ENCODE peak calls at places on chromosome 3, in nine cellular contexts. One of them, this sample, is unnamed.

GRCh38 chr3:11547498-11547897 is 96.2 kb downstream of the VGLL4 start:
- DNase-seq in HepG2: no peak
- DNase-seq in GM23248: peak; percentile 34
- DNase-seq in HCT116: no peak
- DNase-seq in IMR-90: no peak
- DNase-seq in neural progenitor cell: no peak
- DNase-seq in H9: no peak
- DNase-seq in endothelial cell of umbilical vein: no peak
- DNase-seq in astrocyte: no peak
- DNase-seq in this sample: no peak

GRCh38 chr3:12766541-12766940 is 7.5 kb upstream of the TMEM40 start:
- DNase-seq in HepG2: peak; percentile 57
- DNase-seq in GM23248: no peak
- DNase-seq in HCT116: no peak
- DNase-seq in IMR-90: peak; percentile 38
- DNase-seq in neural progenitor cell: no peak
- DNase-seq in H9: no peak
- DNase-seq in endothelial cell of umbilical vein: no peak
- DNase-seq in astrocyte: no peak
- DNase-seq in this sample: no peak

GRCh38 chr3:64451283-64452012 is 226.2 kb upstream of the PRICKLE2 start:
- DNase-seq in HepG2: no peak
- DNase-seq in GM23248: no peak
- DNase-seq in HCT116: no peak
- DNase-seq in IMR-90: no peak
- DNase-seq in neural progenitor cell: no peak
- DNase-seq in H9: no peak
- DNase-seq in endothelial cell of umbilical vein: no peak
- DNase-seq in astrocyte: no peak
- DNase-seq in this sample: no peak

GRCh38 chr3:25423780-25424179 is 4.3 kb upstream of the RARB start:
- DNase-seq in HepG2: no peak
- DNase-seq in GM23248: peak; percentile 73
- DNase-seq in HCT116: no peak
- DNase-seq in IMR-90: peak; percentile 44
- DNase-seq in neural progenitor cell: no peak
- DNase-seq in H9: no peak
- DNase-seq in endothelial cell of umbilical vein: no peak
- DNase-seq in astrocyte: peak; percentile 79
- DNase-seq in this sample: peak; percentile 84

GRCh38 chr3:189195302-189195701 is 23.5 kb downstream of the TPRG1 start:
- DNase-seq in HepG2: peak; percentile 11
- DNase-seq in GM23248: no peak
- DNase-seq in HCT116: no peak
- DNase-seq in IMR-90: no peak
- DNase-seq in neural progenitor cell: peak; percentile 21
- DNase-seq in H9: peak; percentile 39
- DNase-seq in endothelial cell of umbilical vein: no peak
- DNase-seq in astrocyte: peak; percentile 16
- DNase-seq in this sample: peak; percentile 19

GRCh38 chr3:193895409-193895808 is 240.5 kb upstream of the HES1 start:
- DNase-seq in HepG2: no peak
- DNase-seq in GM23248: no peak
- DNase-seq in HCT116: no peak
- DNase-seq in IMR-90: no peak
- DNase-seq in neural progenitor cell: no peak
- DNase-seq in H9: no peak
- DNase-seq in endothelial cell of umbilical vein: no peak
- DNase-seq in astrocyte: peak; percentile 8
- DNase-seq in this sample: peak; percentile 16

GRCh38 chr3:126850370-126851085 is 132.4 kb upstream of the PLXNA1 start:
- DNase-seq in HepG2: peak; percentile 85
- DNase-seq in GM23248: peak; percentile 49
- DNase-seq in HCT116: no peak
- DNase-seq in IMR-90: peak; percentile 78
- DNase-seq in neural progenitor cell: peak; percentile 94
- DNase-seq in H9: peak; percentile 91
- DNase-seq in endothelial cell of umbilical vein: no peak
- DNase-seq in astrocyte: peak; percentile 74
- DNase-seq in this sample: peak; percentile 57

GRCh38 chr3:146274833-146275232 is 23.9 kb upstream of the PLSCR4 start:
- DNase-seq in HepG2: no peak
- DNase-seq in GM23248: peak; percentile 89
- DNase-seq in HCT116: no peak
- DNase-seq in IMR-90: peak; percentile 98
- DNase-seq in neural progenitor cell: no peak
- DNase-seq in H9: no peak
- DNase-seq in endothelial cell of umbilical vein: peak; percentile 98
- DNase-seq in astrocyte: peak; percentile 91
- DNase-seq in this sample: peak; percentile 94

GRCh38 chr3:129614435-129614834 is 8.0 kb upstream of the PLXND1 start:
- DNase-seq in HepG2: no peak
- DNase-seq in GM23248: no peak
- DNase-seq in HCT116: no peak
- DNase-seq in IMR-90: no peak
- DNase-seq in neural progenitor cell: no peak
- DNase-seq in H9: no peak
- DNase-seq in endothelial cell of umbilical vein: no peak
- DNase-seq in astrocyte: no peak
- DNase-seq in this sample: no peak

GRCh38 chr3:30511524-30512278 is 94.7 kb upstream of the TGFBR2 start:
- DNase-seq in HepG2: peak; percentile 83
- DNase-seq in GM23248: peak; percentile 92
- DNase-seq in HCT116: no peak
- DNase-seq in IMR-90: peak; percentile 98
- DNase-seq in neural progenitor cell: no peak
- DNase-seq in H9: no peak
- DNase-seq in endothelial cell of umbilical vein: peak; percentile 64
- DNase-seq in astrocyte: peak; percentile 98
- DNase-seq in this sample: peak; percentile 99

GRCh38 chr3:108305484-108306172 is 9.3 kb downstream of the HHLA2 start:
- DNase-seq in HepG2: no peak
- DNase-seq in GM23248: peak; percentile 16
- DNase-seq in HCT116: peak; percentile 35
- DNase-seq in IMR-90: no peak
- DNase-seq in neural progenitor cell: no peak
- DNase-seq in H9: no peak
- DNase-seq in endothelial cell of umbilical vein: no peak
- DNase-seq in astrocyte: no peak
- DNase-seq in this sample: no peak

GRCh38 chr3:185402561-185402960 is 39.6 kb downstream of the MAP3K13 start:
- DNase-seq in HepG2: no peak
- DNase-seq in GM23248: peak; percentile 43
- DNase-seq in HCT116: no peak
- DNase-seq in IMR-90: peak; percentile 61
- DNase-seq in neural progenitor cell: peak; percentile 7
- DNase-seq in H9: no peak
- DNase-seq in endothelial cell of umbilical vein: no peak
- DNase-seq in astrocyte: peak; percentile 60
- DNase-seq in this sample: peak; percentile 65

GRCh38 chr3:182979103-182979697 is 1.1 kb downstream of the DCUN1D1 start:
- DNase-seq in HepG2: peak; percentile 39
- DNase-seq in GM23248: peak; percentile 50
- DNase-seq in HCT116: no peak
- DNase-seq in IMR-90: peak; percentile 11
- DNase-seq in neural progenitor cell: peak; percentile 30
- DNase-seq in H9: no peak
- DNase-seq in endothelial cell of umbilical vein: peak; percentile 34
- DNase-seq in astrocyte: peak; percentile 6
- DNase-seq in this sample: no peak

GRCh38 chr3:151925876-151926275 is 52.4 kb downstream of the SUCNR1 start:
- DNase-seq in HepG2: no peak
- DNase-seq in GM23248: peak; percentile 88
- DNase-seq in HCT116: no peak
- DNase-seq in IMR-90: peak; percentile 83
- DNase-seq in neural progenitor cell: peak; percentile 17
- DNase-seq in H9: no peak
- DNase-seq in endothelial cell of umbilical vein: peak; percentile 67
- DNase-seq in astrocyte: peak; percentile 93
- DNase-seq in this sample: peak; percentile 60

GRCh38 chr3:101637461-101637860 is 39.5 kb downstream of the ZBTB11 start:
- DNase-seq in HepG2: no peak
- DNase-seq in GM23248: no peak
- DNase-seq in HCT116: no peak
- DNase-seq in IMR-90: no peak
- DNase-seq in neural progenitor cell: no peak
- DNase-seq in H9: no peak
- DNase-seq in endothelial cell of umbilical vein: no peak
- DNase-seq in astrocyte: no peak
- DNase-seq in this sample: no peak
- H3K9ac ChIP-seq in HepG2: no peak overlapping the region
- H3K9ac ChIP-seq in GM23248: no peak overlapping the region
- H3K9ac ChIP-seq in HCT116: no peak overlapping the region
- H3K9ac ChIP-seq in IMR-90: no peak overlapping the region
- H3K9ac ChIP-seq in neural progenitor cell: no peak overlapping the region
- H3K9ac ChIP-seq in H9: no peak overlapping the region
- H3K9ac ChIP-seq in endothelial cell of umbilical vein: no peak overlapping the region
- H3K9ac ChIP-seq in astrocyte: no peak overlapping the region
- H3K9ac ChIP-seq in this sample: no peak overlapping the region

GRCh38 chr3:164341086-164341485 is 737.2 kb downstream of the SI start:
- DNase-seq in HepG2: no peak
- DNase-seq in GM23248: no peak
- DNase-seq in HCT116: no peak
- DNase-seq in IMR-90: no peak
- DNase-seq in neural progenitor cell: no peak
- DNase-seq in H9: no peak
- DNase-seq in endothelial cell of umbilical vein: no peak
- DNase-seq in astrocyte: no peak
- DNase-seq in this sample: no peak
- H2AFZ ChIP-seq in HepG2: no peak overlapping the region
- H2AFZ ChIP-seq in GM23248: no peak overlapping the region
- H2AFZ ChIP-seq in HCT116: no peak overlapping the region
- H2AFZ ChIP-seq in IMR-90: no peak overlapping the region
- H2AFZ ChIP-seq in neural progenitor cell: no peak overlapping the region
- H2AFZ ChIP-seq in H9: no peak overlapping the region
- H2AFZ ChIP-seq in endothelial cell of umbilical vein: no peak overlapping the region
- H2AFZ ChIP-seq in astrocyte: no peak overlapping the region
- H2AFZ ChIP-seq in this sample: no peak overlapping the region

GRCh38 chr3:57130426-57131209 is 34.5 kb downstream of the IL17RD start:
- DNase-seq in HepG2: no peak
- DNase-seq in GM23248: no peak
- DNase-seq in HCT116: no peak
- DNase-seq in IMR-90: no peak
- DNase-seq in neural progenitor cell: peak; percentile 97
- DNase-seq in H9: peak; percentile 100
- DNase-seq in endothelial cell of umbilical vein: no peak
- DNase-seq in astrocyte: no peak
- DNase-seq in this sample: no peak
- H3K9ac ChIP-seq in HepG2: no peak overlapping the region
- H3K9ac ChIP-seq in GM23248: no peak overlapping the region
- H3K9ac ChIP-seq in HCT116: no peak overlapping the region
- H3K9ac ChIP-seq in IMR-90: no peak overlapping the region
- H3K9ac ChIP-seq in neural progenitor cell: no peak overlapping the region
- H3K9ac ChIP-seq in H9: peak overlapping the region; percentile 33
- H3K9ac ChIP-seq in endothelial cell of umbilical vein: no peak overlapping the region
- H3K9ac ChIP-seq in astrocyte: no peak overlapping the region
- H3K9ac ChIP-seq in this sample: no peak overlapping the region

DNA sequence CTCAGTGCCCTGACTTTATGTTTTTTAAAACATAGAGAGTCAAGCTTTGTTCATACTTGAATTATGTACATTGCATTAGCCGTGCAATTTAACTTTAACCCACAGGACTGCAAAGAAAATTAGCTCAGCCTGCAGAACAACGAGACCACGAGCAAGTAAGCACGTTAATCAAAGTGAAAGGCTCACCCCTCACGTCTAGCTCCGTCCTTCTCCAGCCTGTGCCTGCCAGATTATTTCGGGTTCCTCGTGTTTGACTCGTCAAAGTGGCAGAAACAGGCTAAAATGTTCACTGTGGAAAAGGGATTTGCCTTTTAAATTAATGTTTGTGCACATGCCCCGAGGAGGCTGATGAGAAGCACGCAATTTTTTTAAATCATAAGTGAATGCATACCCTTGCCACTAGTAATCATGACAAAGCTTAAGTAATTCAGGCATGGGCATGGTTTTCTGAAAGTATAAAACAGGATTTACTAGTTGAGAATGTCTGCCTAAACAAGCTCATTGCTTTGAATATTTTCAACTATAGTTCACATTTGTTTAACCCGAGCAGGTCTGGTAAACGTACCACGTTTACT is 15.3 kb downstream of the ZBTB38 start:
- DNase-seq in HepG2: no peak
- DNase-seq in GM23248: peak; percentile 79
- DNase-seq in HCT116: no peak
- DNase-seq in IMR-90: peak; percentile 67
- DNase-seq in neural progenitor cell: no peak
- DNase-seq in H9: no peak
- DNase-seq in endothelial cell of umbilical vein: no peak
- DNase-seq in astrocyte: peak; percentile 51
- DNase-seq in this sample: peak; percentile 59
- H2AFZ ChIP-seq in HepG2: no peak overlapping the region
- H2AFZ ChIP-seq in GM23248: peak overlapping the region; percentile 16
- H2AFZ ChIP-seq in HCT116: no peak overlapping the region
- H2AFZ ChIP-seq in IMR-90: no peak overlapping the region
- H2AFZ ChIP-seq in neural progenitor cell: no peak overlapping the region
- H2AFZ ChIP-seq in H9: no peak overlapping the region
- H2AFZ ChIP-seq in endothelial cell of umbilical vein: no peak overlapping the region
- H2AFZ ChIP-seq in astrocyte: no peak overlapping the region
- H2AFZ ChIP-seq in this sample: no peak overlapping the region

GRCh38 chr3:128567141-128567540 is 74.1 kb upstream of the GATA2 start:
- DNase-seq in HepG2: no peak
- DNase-seq in GM23248: no peak
- DNase-seq in HCT116: no peak
- DNase-seq in IMR-90: no peak
- DNase-seq in neural progenitor cell: no peak
- DNase-seq in H9: no peak
- DNase-seq in endothelial cell of umbilical vein: no peak
- DNase-seq in astrocyte: no peak
- DNase-seq in this sample: no peak

GRCh38 chr3:128569756-128570155 is 76.8 kb upstream of the GATA2 start:
- DNase-seq in HepG2: no peak
- DNase-seq in GM23248: no peak
- DNase-seq in HCT116: no peak
- DNase-seq in IMR-90: no peak
- DNase-seq in neural progenitor cell: no peak
- DNase-seq in H9: no peak
- DNase-seq in endothelial cell of umbilical vein: no peak
- DNase-seq in astrocyte: no peak
- DNase-seq in this sample: no peak

GRCh38 chr3:128572013-128572412 is 78.6 kb downstream of the RPN1 start:
- DNase-seq in HepG2: no peak
- DNase-seq in GM23248: no peak
- DNase-seq in HCT116: no peak
- DNase-seq in IMR-90: no peak
- DNase-seq in neural progenitor cell: no peak
- DNase-seq in H9: no peak
- DNase-seq in endothelial cell of umbilical vein: no peak
- DNase-seq in astrocyte: no peak
- DNase-seq in this sample: no peak

GRCh38 chr3:128568602-128569490 is 75.8 kb upstream of the GATA2 start:
- DNase-seq in HepG2: no peak
- DNase-seq in GM23248: no peak
- DNase-seq in HCT116: no peak
- DNase-seq in IMR-90: no peak
- DNase-seq in neural progenitor cell: no peak
- DNase-seq in H9: no peak
- DNase-seq in endothelial cell of umbilical vein: peak; percentile 55
- DNase-seq in astrocyte: no peak
- DNase-seq in this sample: no peak

GRCh38 chr3:128567705-128568356 is 74.8 kb upstream of the GATA2 start:
- DNase-seq in HepG2: no peak
- DNase-seq in GM23248: no peak
- DNase-seq in HCT116: no peak
- DNase-seq in IMR-90: no peak
- DNase-seq in neural progenitor cell: no peak
- DNase-seq in H9: no peak
- DNase-seq in endothelial cell of umbilical vein: no peak
- DNase-seq in astrocyte: no peak
- DNase-seq in this sample: no peak
- H3K9ac ChIP-seq in HepG2: no peak overlapping the region
- H3K9ac ChIP-seq in GM23248: no peak overlapping the region
- H3K9ac ChIP-seq in HCT116: no peak overlapping the region
- H3K9ac ChIP-seq in IMR-90: no peak overlapping the region
- H3K9ac ChIP-seq in neural progenitor cell: no peak overlapping the region
- H3K9ac ChIP-seq in H9: no peak overlapping the region
- H3K9ac ChIP-seq in endothelial cell of umbilical vein: no peak overlapping the region
- H3K9ac ChIP-seq in astrocyte: no peak overlapping the region
- H3K9ac ChIP-seq in this sample: no peak overlapping the region

This sample was measured in fibroblast of lung.